ENCODE peak calls at places on chromosomes 4 and X, in four cellular contexts. V is ovary; I is SJSA1; R is naive thymus-derived CD4-positive, alpha-beta T cell. M is an unnamed sample.
A peak's percentile ranks its signal among the peaks of the same experiment; 100 is the strongest.

GRCh38 chrX:115642304-115642703 is 81.3 kb downstream of the PLS3 start:
- DNase-seq in V (no peak), I (no peak), R (no peak), M (no peak)

GRCh38 chr4:125522588-125522987 is 207.8 kb downstream of the FAT4 start:
- DNase-seq in I (no peak), R (no peak), V (no peak), M (no peak)

GRCh38 chrX:10010686-10011085 is 43.5 kb downstream of the CLDN34 start:
- DNase-seq in V (no peak), R (no peak), I (peak; percentile 59), M (no peak)

GRCh38 chrX:10197597-10198210 is 40.9 kb downstream of the CLCN4 start:
- DNase-seq in R (no peak), V (no peak), I (no peak), M (no peak)

GRCh38 chr4:16627999-16628398 is 270.4 kb downstream of the LDB2 start:
- DNase-seq in I (peak; percentile 64), R (no peak), V (no peak), M (no peak)

GRCh38 chr4:25982962-25983361 is 68.9 kb downstream of the SMIM20 start:
- DNase-seq in I (no peak), V (no peak), R (no peak), M (no peak)

GRCh38 chr4:177511611-177512010 is 69.4 kb upstream of the AGA start:
- DNase-seq in V (no peak), I (no peak), R (no peak), M (peak; percentile 69)

GRCh38 chr4:157781361-157781760 is 391.5 kb downstream of the GASK1B start:
- DNase-seq in R (no peak), I (no peak), V (no peak), M (no peak)

GRCh38 chrX:65273152-65273551 is 261.4 kb downstream of the LAS1L start:
- DNase-seq in V (no peak), R (no peak), I (no peak), M (no peak)
- H3K9me3 ChIP-seq in V (no peaks in the 10 kb centered on the region), R (no peaks in the 10 kb centered on the region), I (no peaks in the 10 kb centered on the region), M (no peaks in the 10 kb centered on the region)

DNA sequence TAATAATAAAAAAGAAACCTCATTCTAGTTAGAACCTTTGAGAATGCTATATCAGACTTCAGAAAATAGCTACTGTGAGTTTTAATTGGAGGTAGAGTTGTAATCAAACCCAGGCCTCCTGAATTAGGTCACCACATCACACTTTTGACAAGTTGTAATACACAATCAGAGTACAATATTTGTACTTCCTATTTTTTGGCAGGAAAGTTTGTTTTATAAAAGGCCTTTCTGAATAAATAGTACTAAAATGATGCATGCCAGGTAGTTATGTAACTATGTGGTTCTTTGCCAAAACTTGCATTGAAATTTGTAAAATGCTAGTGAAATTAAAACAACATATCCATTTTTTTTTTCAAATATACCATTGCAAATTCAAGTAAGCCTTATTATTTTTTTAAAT is 26.8 kb downstream of the ADH7 start:
- DNase-seq in I (no peak), R (no peak), V (no peak), M (no peak)
- H3K27ac ChIP-seq in I (no peak overlapping the region), R (no peak overlapping the region), V (no peak overlapping the region), M (peak overlapping the region; percentile 25)

GRCh38 chr4:123301942-123302341 is 94.7 kb upstream of the SPRY1 start:
- DNase-seq in V (no peak), I (no peak), R (no peak), M (no peak)
- H3K4me1 ChIP-seq in V (no peaks in the 10 kb centered on the region), I (peaks cover 11% of the 10 kb centered on the region), R (no peaks in the 10 kb centered on the region), M (no peaks in the 10 kb centered on the region)

DNA sequence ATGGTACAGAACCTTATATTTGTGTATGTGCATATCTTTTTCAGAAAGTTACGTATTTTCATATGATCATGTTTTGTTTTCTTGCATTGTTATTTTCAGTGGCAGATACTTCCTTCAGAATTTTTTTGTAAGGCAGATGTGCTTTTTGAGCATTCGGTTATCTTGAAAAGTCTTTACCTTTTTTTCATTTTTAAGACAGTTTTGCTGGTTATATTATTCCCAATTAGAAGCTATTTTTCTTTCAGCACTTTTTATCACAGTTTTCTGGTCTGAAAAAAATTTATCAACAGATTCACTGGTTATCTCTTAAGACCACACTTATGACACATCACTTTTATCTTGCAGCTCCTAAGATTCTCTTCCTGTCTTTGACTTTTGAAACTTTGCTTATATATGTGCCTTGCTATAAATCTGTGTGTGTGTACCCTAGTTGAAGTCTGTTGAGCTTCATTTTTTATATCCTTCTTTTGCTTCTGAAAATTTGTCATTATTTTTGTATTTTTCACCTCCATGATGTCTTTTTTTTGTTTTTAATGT is 53.1 kb downstream of the ZNF732 start:
- DNase-seq in I (no peak), R (no peak), V (no peak), M (no peak)
- H3K9me3 ChIP-seq in I (no peaks in the 10 kb centered on the region), R (no peaks in the 10 kb centered on the region), V (peaks cover 30% of the 10 kb centered on the region), M (peaks cover 78% of the 10 kb centered on the region)

GRCh38 chr4:718460-718859 is 12.8 kb downstream of the PCGF3 start:
- DNase-seq in R (no peak), I (no peak), V (no peak), M (no peak)
- H3K27ac ChIP-seq in R (no peak overlapping the region), I (no peak overlapping the region), V (no peak overlapping the region), M (no peak overlapping the region)

GRCh38 chrX:12953420-12953819 is 21.5 kb upstream of the TMSB4X start:
- DNase-seq in R (no peak), I (no peak), V (no peak), M (no peak)

GRCh38 chrX:12956704-12957541 is 18.0 kb upstream of the TMSB4X start:
- DNase-seq in V (no peak), I (peak; percentile 59), R (peak; percentile 88), M (no peak)

GRCh38 chrX:12955882-12956703 is 18.8 kb upstream of the TMSB4X start:
- DNase-seq in I (peak; percentile 71), R (no peak), V (no peak), M (peak; percentile 69)

GRCh38 chrX:12954981-12955380 is 19.9 kb upstream of the TMSB4X start:
- DNase-seq in I (no peak), R (no peak), V (no peak), M (no peak)

DNA sequence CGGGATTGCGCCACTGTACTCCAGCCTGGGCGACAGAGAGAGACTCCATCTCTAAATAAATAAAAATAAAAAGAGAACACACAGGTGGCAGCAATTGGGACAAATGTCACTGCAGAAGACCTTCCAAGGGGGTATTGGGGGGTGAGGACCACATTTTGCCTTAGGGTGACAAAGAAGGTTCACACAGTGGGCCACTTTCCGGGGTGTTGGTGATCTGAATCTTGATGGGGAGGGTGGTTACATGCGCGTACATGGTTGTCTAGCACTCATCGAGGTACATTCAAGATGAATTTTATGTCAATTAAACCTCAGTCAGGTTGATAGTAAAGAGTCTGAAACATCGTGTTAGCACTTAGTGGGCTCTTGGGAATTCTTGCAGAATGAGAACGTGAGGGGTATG is 20.5 kb upstream of the TMSB4X start:
- DNase-seq in R (no peak), V (no peak), I (no peak), M (no peak)
- H3K4me1 ChIP-seq in R (peaks cover 67% of the 10 kb centered on the region), V (peaks cover 3% of the 10 kb centered on the region), I (peaks cover 34% of the 10 kb centered on the region), M (peaks cover 14% of the 10 kb centered on the region)